ENCODE peak calls at places on chromosomes 4 and X, in five cellular contexts. N is GM23248, F is spleen, R is breast epithelium, X is left lung. K is an unnamed sample.

GRCh38 chrX:137342969-137343368 is 223.0 kb upstream of the ZIC3 start:
- DNase-seq in R (no peak), X (no peak), N (no peak), F (no peak), K (no peak)

GRCh38 chrX:134443461-134443860 is 16.5 kb upstream of the HPRT1 start:
- DNase-seq in F (no peak), R (no peak), N (no peak), X (no peak), K (no peak)

GRCh38 chrX:87679849-87680248 is 162.2 kb downstream of the KLHL4 start:
- DNase-seq in F (no peak), X (no peak), N (no peak), R (no peak), K (no peak)

GRCh38 chr4:2400841-2401609 is 17.4 kb downstream of the ZFYVE28 start:
- DNase-seq in R (no peak), F (no peak), X (peak; percentile 70), N (no peak), K (no peak)

GRCh38 chrX:44157858-44158257 is 184.7 kb upstream of the NDP start:
- DNase-seq in X (no peak), R (no peak), N (peak; percentile 67), F (no peak), K (no peak)

GRCh38 chrX:131854586-131854985 is 168.5 kb upstream of the STK26 start:
- DNase-seq in F (no peak), N (peak; percentile 34), R (no peak), X (no peak), K (no peak)

GRCh38 chrX:45515262-45516215 is 314.9 kb upstream of the DIPK2B start:
- DNase-seq in N (peak; percentile 94), R (no peak), F (no peak), X (no peak), K (peak; percentile 92)

GRCh38 chr4:99088485-99089365 is at the start of gene ADH5:
- DNase-seq in N (peak; percentile 94), R (peak; percentile 87), X (peak; percentile 95), F (peak; percentile 96), K (peak; percentile 69)

GRCh38 chrX:72253686-72254085 is 14.9 kb upstream of the ERCC6L start:
- DNase-seq in R (no peak), N (no peak), X (no peak), F (no peak), K (no peak)

GRCh38 chrX:130260316-130260715 is 8.4 kb downstream of the ZNF280C start:
- DNase-seq in X (no peak), R (no peak), F (no peak), N (peak; percentile 2), K (no peak)

GRCh38 chr4:150561338-150561737 is 20.6 kb upstream of the MAB21L2 start:
- DNase-seq in X (no peak), R (no peak), N (no peak), F (no peak), K (no peak)

GRCh38 chr4:99381588-99382175 is 29.1 kb upstream of the ADH1C start:
- DNase-seq in N (no peak), X (no peak), R (no peak), F (no peak), K (no peak)

GRCh38 chr4:121462660-121463261 is 81.9 kb upstream of the QRFPR start:
- DNase-seq in R (no peak), X (no peak), N (peak; percentile 88), F (no peak), K (no peak)

GRCh38 chr4:151228196-151229119 is 48.5 kb upstream of the PRSS48 start:
- DNase-seq in F (no peak), N (peak; percentile 25), X (no peak), R (no peak), K (no peak)

GRCh38 chrX:119359618-119360382 is 39.3 kb upstream of the SLC25A43 start:
- DNase-seq in X (no peak), R (no peak), N (peak; percentile 5), F (no peak), K (no peak)

GRCh38 chr4:84530449-84530848 is 31.4 kb upstream of the NKX6-1 start:
- DNase-seq in F (no peak), N (peak; percentile 14), R (no peak), X (no peak), K (no peak)

GRCh38 chr4:16083217-16084191 is at the start of gene PROM1:
- DNase-seq in F (peak; percentile 73), R (no peak), X (peak; percentile 79), N (peak; percentile 16), K (no peak)

GRCh38 chr4:57265831-57266582 is 155.8 kb upstream of the IGFBP7 start:
- DNase-seq in N (peak; percentile 20), R (no peak), F (no peak), X (no peak), K (no peak)

GRCh38 chr4:156832886-156833285 is 138.7 kb downstream of the PDGFC start:
- DNase-seq in N (peak; percentile 9), F (no peak), R (no peak), X (no peak), K (no peak)

GRCh38 chr4:141473952-141474351 is 162.4 kb upstream of the IL15 start:
- DNase-seq in X (no peak), N (peak; percentile 73), R (no peak), F (no peak), K (no peak)

GRCh38 chr4:110484767-110485166 is 8.8 kb downstream of the ENPEP start:
- DNase-seq in F (no peak), N (peak; percentile 95), X (no peak), R (no peak), K (peak; percentile 38)

GRCh38 chrX:118164138-118164537 is 47.5 kb upstream of the KLHL13 start:
- DNase-seq in F (no peak), X (no peak), N (peak; percentile 20), R (no peak), K (no peak)

GRCh38 chrX:40262641-40263560 is 165.1 kb upstream of the BCOR start:
- DNase-seq in R (no peak), N (peak; percentile 65), F (peak; percentile 64), X (no peak), K (peak; percentile 30)

GRCh38 chrX:148582353-148582752 is 81.9 kb downstream of the AFF2 start:
- DNase-seq in X (no peak), F (no peak), N (no peak), R (no peak), K (no peak)

GRCh38 chr4:88219099-88219498 is 60.7 kb upstream of the ABCG2 start:
- DNase-seq in F (no peak), X (no peak), R (no peak), N (peak; percentile 76), K (peak; percentile 23)

GRCh38 chr4:23097251-23097650 is 404.5 kb downstream of the GBA3 start:
- DNase-seq in R (no peak), N (peak; percentile 57), X (no peak), F (no peak), K (no peak)

GRCh38 chr4:153222162-153222789 is 18.0 kb downstream of the TRIM2 start:
- DNase-seq in X (no peak), N (peak; percentile 92), R (no peak), F (no peak), K (peak; percentile 66)

GRCh38 chr4:70515342-70516245 is 2.8 kb upstream of the AMTN start:
- DNase-seq in X (no peak), N (peak; percentile 2), R (no peak), F (no peak), K (peak; percentile 46)

GRCh38 chr4:77026322-77026704 is 49.5 kb downstream of the CCNI start:
- DNase-seq in X (no peak), F (no peak), R (no peak), N (no peak), K (no peak)

GRCh38 chr4:77031544-77031943 is 44.2 kb downstream of the CCNI start:
- DNase-seq in N (no peak), X (no peak), F (no peak), R (no peak), K (no peak)

GRCh38 chr4:77023920-77024319 is 51.9 kb downstream of the CCNI start:
- DNase-seq in R (no peak), X (peak; percentile 45), F (no peak), N (no peak), K (no peak)

GRCh38 chr4:77025643-77026321 is 50.0 kb downstream of the CCNI start:
- DNase-seq in N (peak; percentile 83), X (no peak), F (no peak), R (no peak), K (no peak)

DNA sequence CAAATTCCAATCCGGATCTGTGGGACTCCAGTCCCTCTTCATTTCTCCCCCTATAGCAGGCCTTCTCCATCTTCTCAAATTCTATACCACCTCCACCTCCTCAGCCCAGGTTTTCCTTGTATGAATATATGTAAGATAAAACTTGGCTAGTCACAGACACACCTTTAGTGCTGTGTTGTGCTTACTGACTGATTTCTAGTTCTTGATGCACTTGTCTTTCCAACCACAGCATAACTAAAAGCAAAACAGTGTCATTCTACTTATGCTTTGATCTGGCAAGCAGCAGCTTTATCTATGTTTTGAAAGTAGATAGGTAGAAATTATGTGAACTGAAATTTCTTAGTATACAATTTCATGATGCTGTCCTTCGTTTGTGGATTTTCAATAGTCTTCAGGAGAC is 47.5 kb downstream of the CCNI start:
- DNase-seq in N (no peak), R (no peak), X (no peak), F (no peak), K (no peak)
- H3K4me1 ChIP-seq in N (peaks cover 16% of the 10 kb centered on the region), R (no peaks in the 10 kb centered on the region), X (no peaks in the 10 kb centered on the region), F (peaks cover 4% of the 10 kb centered on the region), K (no peaks in the 10 kb centered on the region)

DNA sequence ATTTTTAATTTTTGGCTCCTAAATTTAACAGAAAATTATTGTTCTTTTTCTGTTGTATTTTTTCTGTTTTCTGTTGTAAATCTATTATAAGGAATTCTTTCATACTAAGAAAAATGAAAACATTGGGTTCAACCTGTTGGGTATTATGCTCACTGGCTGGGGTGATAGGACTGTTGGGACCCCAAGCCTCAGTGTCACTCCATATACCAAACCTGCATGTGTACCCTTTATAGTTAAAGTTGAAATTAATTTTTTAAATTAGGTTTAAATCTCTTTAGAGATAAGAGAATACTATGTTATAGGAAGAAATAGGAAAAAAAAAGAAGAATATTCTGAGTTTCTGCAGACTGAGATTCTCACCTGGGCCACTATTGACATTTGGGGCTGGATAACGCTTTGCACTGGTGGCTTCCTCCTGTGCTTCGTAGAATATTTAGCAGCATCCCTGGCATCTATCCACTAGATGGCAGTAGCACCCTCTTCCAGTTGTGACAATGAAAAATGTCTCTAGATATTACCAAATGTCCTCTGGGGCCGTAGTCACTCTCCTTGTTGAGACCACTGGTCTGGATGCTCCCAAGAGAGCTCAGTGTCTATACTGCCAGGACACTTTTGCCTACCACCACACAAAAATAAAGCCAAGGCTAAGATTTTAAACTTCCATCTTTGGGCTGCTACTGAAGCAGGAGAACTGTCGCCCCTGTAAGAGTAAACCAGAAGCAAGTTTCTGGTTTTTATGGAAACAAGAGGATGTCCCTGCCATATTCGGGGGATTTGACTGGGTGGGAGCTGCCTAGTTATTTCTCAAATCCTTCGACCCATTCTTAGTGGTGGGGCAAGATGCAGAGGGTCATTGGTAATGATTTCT is 22.4 kb upstream of the CLTRN start:
- DNase-seq in F (no peak), R (no peak), X (no peak), N (peak; percentile 63), K (no peak)
- H3K27ac ChIP-seq in F (no peak overlapping the region), R (no peak overlapping the region), X (no peak overlapping the region), N (no peak overlapping the region), K (no peak overlapping the region)

GRCh38 chrX:19882066-19882775 is 5.2 kb downstream of the SH3KBP1 start:
- DNase-seq in N (no peak), R (no peak), F (no peak), X (no peak), K (no peak)
- H3K4me1 ChIP-seq in N (peaks cover 17% of the 10 kb centered on the region), R (peaks cover 3% of the 10 kb centered on the region), F (peaks cover 57% of the 10 kb centered on the region), X (no peaks in the 10 kb centered on the region), K (no peaks in the 10 kb centered on the region)

DNA sequence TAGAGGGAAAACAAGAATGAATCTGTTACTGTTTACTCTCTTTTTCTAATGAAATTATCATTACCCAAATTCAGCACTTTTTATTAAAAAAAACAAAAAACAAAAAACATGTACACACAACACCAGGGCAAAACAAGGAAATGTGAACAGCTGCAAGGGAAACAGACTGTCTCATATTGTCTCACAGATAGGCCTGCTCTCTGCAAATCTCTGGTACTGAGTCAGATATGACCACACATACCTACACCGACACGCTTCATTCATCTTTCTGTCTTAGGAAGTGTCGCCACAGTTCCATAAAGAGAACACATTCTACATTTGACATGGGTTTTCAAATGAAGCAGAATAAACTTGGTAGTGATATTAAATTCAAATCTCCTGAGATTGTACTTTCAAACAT is 92.2 kb upstream of the GPR34 start:
- DNase-seq in N (peak; percentile 10), R (no peak), X (no peak), F (no peak), K (peak; percentile 24)
- H3K27ac ChIP-seq in N (no peak overlapping the region), R (no peak overlapping the region), X (no peak overlapping the region), F (no peak overlapping the region), K (no peak overlapping the region)